ENCODE peak calls at places on chromosomes 6 and 20, in eight cellular contexts. W is M059J; Y is GDM1; S is mesothelial cell of epicardium; V is GM03348; R is AML-193; H is ELR; J is stimulated activated naive CD4-positive, alpha-beta T cell treated with Interleukin-2 at 50 U/mL for 16 hours. O is an unnamed sample.

GRCh38 chr20:63617092-63617875 is 9.6 kb downstream of the GMEB2 start:
- DNase-seq in H (no peak), W (no peak), S (no peak), V (no peak), R (no peak), J (no peak), Y (no peak), O (no peak)

GRCh38 chr20:57996936-57997629 is 231.4 kb downstream of the ANKRD60 start:
- DNase-seq in H (peak), R (no peak), Y (no peak), S (no peak), J (no peak), V (peak), W (peak), O (no peak)

GRCh38 chr20:37511605-37512275 is 9.3 kb upstream of the NNAT start:
- DNase-seq in V (peak), S (no peak), W (peak), J (no peak), Y (no peak), R (no peak), H (peak), O (no peak)

GRCh38 chr6:31489046-31489445 is 8.9 kb upstream of the MICB start:
- DNase-seq in Y (no peak), J (no peak), R (no peak), V (no peak), W (no peak), S (no peak), H (no peak), O (no peak)

GRCh38 chr20:41774291-41774690 is 156.1 kb upstream of the CHD6 start:
- DNase-seq in W (no peak), J (no peak), H (no peak), S (no peak), Y (no peak), R (no peak), V (no peak), O (no peak)

GRCh38 chr6:22003219-22003779 is 293.5 kb downstream of the PRL start:
- DNase-seq in H (no peak), Y (no peak), J (no peak), W (no peak), V (peak), S (no peak), R (no peak), O (no peak)

GRCh38 chr6:142900467-142900961 is 44.5 kb downstream of the HIVEP2 start:
- DNase-seq in W (no peak), J (no peak), H (no peak), V (no peak), Y (no peak), S (no peak), R (no peak), O (peak)

GRCh38 chr6:170185175-170185970 is 105.5 kb downstream of the DLL1 start:
- DNase-seq in Y (no peak), J (no peak), W (no peak), V (no peak), H (no peak), R (no peak), S (peak), O (no peak)

GRCh38 chr6:144286503-144287393 is 1.6 kb downstream of the UTRN start:
- DNase-seq in V (peak), S (peak), Y (peak), J (no peak), R (peak), H (peak), W (peak), O (no peak)

GRCh38 chr6:15409301-15410125 is 163.6 kb downstream of the JARID2 start:
- DNase-seq in V (no peak), H (no peak), J (no peak), Y (no peak), R (no peak), S (no peak), W (no peak), O (no peak)

GRCh38 chr6:144581807-144582537 is 296.8 kb downstream of the UTRN start:
- DNase-seq in V (peak), W (peak), H (peak), R (peak), J (no peak), S (no peak), Y (peak), O (peak)

GRCh38 chr6:34791842-34792604 is at the start of gene BLTP3A:
- DNase-seq in R (peak), H (peak), W (peak), Y (peak), J (peak), S (peak), V (peak), O (peak)

GRCh38 chr6:8530775-8531435 is 95.6 kb upstream of the SLC35B3 start:
- DNase-seq in R (no peak), S (no peak), J (no peak), Y (no peak), W (no peak), V (no peak), H (peak), O (no peak)

GRCh38 chr20:51091564-51092195 is 68.8 kb upstream of the KCNG1 start:
- DNase-seq in W (no peak), H (no peak), R (no peak), Y (no peak), S (no peak), J (no peak), V (no peak), O (no peak)

GRCh38 chr20:34955232-34956040 is at the start of the genes GSS and MYH7B:
- DNase-seq in R (peak), J (peak), W (peak), Y (peak), H (peak), V (peak), S (peak), O (peak)

GRCh38 chr6:111800468-111800760 is 72.8 kb downstream of the FYN start:
- DNase-seq in S (no peak), R (no peak), W (no peak), V (no peak), Y (no peak), J (no peak), H (no peak), O (no peak)

GRCh38 chr6:10163159-10163962 is 251.5 kb downstream of the TFAP2A start:
- DNase-seq in V (no peak), J (no peak), R (no peak), S (peak), W (peak), Y (no peak), H (no peak), O (no peak)

GRCh38 chr6:26311012-26311384 is 54.0 kb upstream of the BTN3A2 start:
- DNase-seq in J (peak), W (peak), R (no peak), H (peak), V (no peak), Y (no peak), S (no peak), O (no peak)

GRCh38 chr6:166720859-166721258 is 93.8 kb upstream of the RPS6KA2 start:
- DNase-seq in H (no peak), S (no peak), R (no peak), J (no peak), Y (no peak), W (no peak), V (no peak), O (no peak)

GRCh38 chr6:167851349-167851952 is 24.7 kb downstream of the AFDN start:
- DNase-seq in S (no peak), Y (no peak), W (peak), J (no peak), V (no peak), H (peak), R (no peak), O (no peak)

GRCh38 chr6:18432180-18432579 is 45.0 kb downstream of the RNF144B start:
- DNase-seq in Y (no peak), R (no peak), S (no peak), H (peak), W (peak), J (no peak), V (peak), O (no peak)

GRCh38 chr6:89258912-89259311 is 41.8 kb upstream of the GABRR1 start:
- DNase-seq in S (no peak), W (no peak), R (no peak), J (no peak), H (no peak), Y (no peak), V (no peak), O (no peak)

GRCh38 chr20:49115565-49115964 is 69.5 kb downstream of the CSE1L start:
- DNase-seq in W (peak), V (peak), Y (no peak), J (no peak), H (peak), R (no peak), S (no peak), O (no peak)

GRCh38 chr6:5507056-5507722 is 245.9 kb downstream of the FARS2 start:
- DNase-seq in S (no peak), V (no peak), J (no peak), R (no peak), W (no peak), H (no peak), Y (no peak), O (no peak)

GRCh38 chr6:16974729-16975359 is 127.0 kb upstream of the STMND1 start:
- DNase-seq in S (no peak), W (peak), H (no peak), Y (no peak), R (no peak), J (no peak), V (no peak), O (no peak)

GRCh38 chr6:43497694-43498093 is 12.5 kb downstream of the LRRC73 start:
- DNase-seq in W (no peak), H (no peak), V (no peak), R (no peak), J (no peak), S (no peak), Y (no peak), O (no peak)

GRCh38 chr6:52162940-52163908 is 23.0 kb upstream of the IL17A start:
- DNase-seq in H (peak), V (peak), Y (peak), J (no peak), R (peak), S (no peak), W (peak), O (peak)

GRCh38 chr20:2518096-2518495 is 9.4 kb upstream of the ZNF343 start:
- DNase-seq in R (no peak), S (no peak), J (no peak), H (no peak), Y (no peak), V (no peak), W (no peak), O (no peak)

GRCh38 chr20:46324960-46325703 is 16.8 kb upstream of the CDH22 start:
- DNase-seq in H (peak), Y (no peak), J (no peak), R (peak), S (no peak), W (peak), V (peak), O (no peak)

GRCh38 chr20:32479012-32479411 is 106.1 kb downstream of the NOL4L start:
- DNase-seq in R (no peak), H (no peak), J (no peak), S (no peak), W (no peak), V (no peak), Y (no peak), O (no peak)

GRCh38 chr20:61120595-61121515 is 131.2 kb upstream of the CDH4 start:
- DNase-seq in S (no peak), J (no peak), H (peak), Y (peak), R (peak), V (peak), W (peak), O (peak)

GRCh38 chr6:89562114-89562815 is 76.3 kb downstream of the LYRM2 start:
- DNase-seq in Y (no peak), H (no peak), R (no peak), W (no peak), S (no peak), V (no peak), J (no peak), O (no peak)

GRCh38 chr20:48407710-48408109 is 420.1 kb downstream of the PREX1 start:
- DNase-seq in J (no peak), V (no peak), H (no peak), W (no peak), R (no peak), Y (no peak), S (no peak), O (no peak)

GRCh38 chr20:60249436-60249835 is 291.2 kb downstream of the CDH26 start:
- DNase-seq in J (no peak), H (peak), V (peak), R (no peak), Y (no peak), S (no peak), W (peak), O (no peak)

O was measured in central memory CD4-positive, alpha-beta T cell.